ENCODE peak calls at places on chromosomes 3 and 15, in ten cellular contexts. J is fibroblast of lung; H is T-cell; W is activated naive CD4-positive, alpha-beta T cell treated with anti-CD3 and anti-CD28 coated beads for 36 hours; R is mucosa of gallbladder; C is foreskin fibroblast; Z is astrocyte; V is heart right ventricle; M is ELF-1; P is endodermal cell. T is an unnamed sample.
A peak's percentile ranks its signal among the peaks of the same experiment; 100 is the strongest.

GRCh38 chr15:85854345-85855097 is 59.8 kb upstream of the KLHL25 start:
- DNase-seq in V (peak; percentile 40), R (peak; percentile 48), H (peak; percentile 27), W (peak; percentile 71), M (peak; percentile 54), Z (peak; percentile 38), J (peak; percentile 48), C (peak; percentile 77), P (peak; percentile 82), T (peak; percentile 74)

GRCh38 chr3:64224826-64225606 is at the start of gene PRICKLE2:
- DNase-seq in P (peak; percentile 85), C (peak; percentile 96), H (no peak), J (peak; percentile 92), R (peak; percentile 89), W (no peak), Z (peak; percentile 90), V (peak; percentile 89), M (peak; percentile 77), T (no peak)

GRCh38 chr3:150407051-150407817 is 864 bp upstream of the TSC22D2 start:
- DNase-seq in R (no peak), J (peak; percentile 79), W (no peak), H (no peak), Z (peak; percentile 73), M (peak; percentile 34), V (peak; percentile 31), P (no peak), C (peak; percentile 77), T (no peak)

GRCh38 chr3:9067352-9067975 is 104.2 kb upstream of the RAD18 start:
- DNase-seq in W (peak; percentile 57), V (peak; percentile 58), C (peak; percentile 78), J (peak; percentile 56), P (peak; percentile 85), H (no peak), Z (peak; percentile 36), M (peak; percentile 59), R (peak; percentile 52), T (peak; percentile 56)

GRCh38 chr15:60004846-60005351 is 788 bp downstream of the FOXB1 start:
- DNase-seq in J (peak; percentile 12), W (peak; percentile 25), Z (no peak), M (peak; percentile 72), V (no peak), R (no peak), C (peak; percentile 41), H (no peak), P (peak; percentile 86), T (peak; percentile 49)

GRCh38 chr3:73753985-73754384 is 129.2 kb upstream of the PDZRN3 start:
- DNase-seq in V (no peak), H (no peak), Z (no peak), M (no peak), C (no peak), J (no peak), W (no peak), R (no peak), P (no peak), T (no peak)

GRCh38 chr3:51954713-51955112 is 468 bp upstream of the GPR62 start:
- DNase-seq in R (no peak), C (no peak), J (no peak), M (no peak), H (no peak), P (no peak), V (no peak), Z (no peak), W (no peak), T (no peak)

GRCh38 chr3:110521019-110521418 is 550.6 kb upstream of the NECTIN3 start:
- DNase-seq in W (no peak), J (peak; percentile 90), M (no peak), R (no peak), C (peak; percentile 96), V (no peak), H (no peak), Z (peak; percentile 88), P (no peak), T (no peak)

GRCh38 chr3:123584284-123584987 is 417 bp downstream of the HACD2 start:
- DNase-seq in R (peak; percentile 38), C (peak; percentile 60), V (peak; percentile 47), W (peak; percentile 40), P (no peak), Z (no peak), M (no peak), H (peak; percentile 17), J (peak; percentile 21), T (no peak)

GRCh38 chr15:62121273-62122015 is 43.6 kb downstream of the C2CD4B start:
- DNase-seq in J (no peak), R (no peak), M (no peak), W (no peak), Z (no peak), P (no peak), H (no peak), C (no peak), V (no peak), T (no peak)

GRCh38 chr3:188646592-188646991 is 492.6 kb downstream of the LPP start:
- DNase-seq in C (peak; percentile 46), R (no peak), J (peak; percentile 11), P (no peak), H (no peak), Z (no peak), W (no peak), M (no peak), V (no peak), T (no peak)

GRCh38 chr15:40340038-40340739 is 550 bp downstream of the CCDC9B start:
- DNase-seq in M (no peak), P (no peak), J (peak; percentile 81), V (peak; percentile 93), R (peak; percentile 61), H (no peak), Z (peak; percentile 73), W (no peak), C (peak; percentile 71), T (no peak)